ENCODE peak calls at places on chromosomes 6 and 20, in ten cellular contexts. D is SJSA1; E is T47D; H is stimulated activated naive B cell treated with anti-CD40 and anti-IgM and Interleukin-4, amounts not matched to agents 10 μg/mL and 1 μg/mL and 100 μg/mL, for 72 hours; G is fibroblast of gingiva; Z is T1000; O is prostate gland; A is right lobe of liver; M is NCI-H1105 treated with DMSO at 0.1 percent for 48 hours; Q is substantia nigra. Y is an unnamed sample.

GRCh38 chr6:52512199-52512598 is 64.7 kb downstream of the TRAM2 start:
- DNase-seq in D (peak; percentile 76), E (no peak), H (no peak), G (peak; percentile 91), Z (peak; percentile 30), O (no peak), A (no peak), M (no peak), Q (no peak), Y (peak; percentile 61)

GRCh38 chr6:159163901-159164370 is 5.3 kb upstream of the FNDC1 start:
- DNase-seq in D (peak; percentile 55), E (peak; percentile 8), H (no peak), G (peak; percentile 41), Z (no peak), O (no peak), A (no peak), M (no peak), Q (no peak), Y (no peak)

GRCh38 chr20:4813076-4813838 is 91.5 kb downstream of the PRND start:
- DNase-seq in D (no peak), E (no peak), H (peak; percentile 81), G (no peak), Z (no peak), O (no peak), A (peak; percentile 57), M (no peak), Q (peak; percentile 20), Y (no peak)

GRCh38 chr20:19336601-19337000 is 124.2 kb downstream of the SLC24A3 start:
- DNase-seq in D (no peak), E (peak; percentile 71), H (no peak), G (no peak), Z (no peak), O (no peak), A (no peak), M (no peak), Q (no peak), Y (no peak)

GRCh38 chr6:77089776-77090175 is 373.5 kb downstream of the HTR1B start:
- DNase-seq in D (no peak), E (no peak), H (no peak), G (no peak), Z (no peak), O (no peak), A (no peak), M (no peak), Q (no peak), Y (no peak)

GRCh38 chr20:17525650-17526049 is 5.5 kb downstream of the BFSP1 start:
- DNase-seq in D (no peak), E (peak; percentile 84), H (no peak), G (no peak), Z (no peak), O (no peak), A (no peak), M (peak; percentile 54), Q (no peak), Y (no peak)

GRCh38 chr6:105317607-105318533 is 85.0 kb downstream of the PREP start:
- DNase-seq in D (no peak), E (peak; percentile 46), H (no peak), G (no peak), Z (no peak), O (no peak), A (no peak), M (peak; percentile 40), Q (no peak), Y (no peak)

GRCh38 chr6:92161953-92162352 is 1257.4 kb downstream of the EPHA7 start:
- DNase-seq in D (no peak), E (no peak), H (no peak), G (no peak), Z (no peak), O (no peak), A (no peak), M (no peak), Q (no peak), Y (no peak)

GRCh38 chr20:32457476-32457986 is 99.4 kb downstream of the ASXL1 start:
- DNase-seq in D (peak; percentile 23), E (no peak), H (peak; percentile 18), G (peak; percentile 47), Z (peak; percentile 33), O (peak; percentile 58), A (peak; percentile 52), M (peak; percentile 23), Q (peak; percentile 67), Y (no peak)

GRCh38 chr20:51402201-51402600 is 140.3 kb downstream of the NFATC2 start:
- DNase-seq in D (no peak), E (peak; percentile 44), H (no peak), G (peak; percentile 6), Z (no peak), O (no peak), A (no peak), M (no peak), Q (no peak), Y (no peak)

GRCh38 chr6:161226005-161226964 is 47.6 kb downstream of the AGPAT4 start:
- DNase-seq in D (no peak), E (no peak), H (no peak), G (no peak), Z (no peak), O (no peak), A (no peak), M (no peak), Q (no peak), Y (no peak)

GRCh38 chr6:26044140-26045045 is 42.8 kb upstream of the HFE start:
- DNase-seq in D (no peak), E (no peak), H (peak; percentile 28), G (peak; percentile 13), Z (no peak), O (peak; percentile 19), A (peak; percentile 54), M (peak; percentile 44), Q (no peak), Y (no peak)

GRCh38 chr20:8787090-8787489 is 281.8 kb upstream of the PLCB4 start:
- DNase-seq in D (no peak), E (no peak), H (no peak), G (no peak), Z (no peak), O (no peak), A (no peak), M (no peak), Q (no peak), Y (no peak)

GRCh38 chr6:94902974-94903628 is 674.2 kb upstream of the MANEA start:
- DNase-seq in D (no peak), E (peak; percentile 14), H (no peak), G (no peak), Z (no peak), O (no peak), A (no peak), M (no peak), Q (no peak), Y (no peak)

GRCh38 chr6:72702421-72702820 is 80.6 kb downstream of the KCNQ5 start:
- DNase-seq in D (no peak), E (no peak), H (no peak), G (no peak), Z (no peak), O (no peak), A (no peak), M (no peak), Q (no peak), Y (no peak)

GRCh38 chr20:51650685-51651134 is 108.2 kb upstream of the NFATC2 start:
- DNase-seq in D (no peak), E (no peak), H (no peak), G (peak; percentile 39), Z (no peak), O (no peak), A (no peak), M (no peak), Q (no peak), Y (no peak)

GRCh38 chr6:111551521-111552231 is 54.0 kb downstream of the TRAF3IP2 start:
- DNase-seq in D (peak; percentile 42), E (peak; percentile 29), H (no peak), G (no peak), Z (no peak), O (peak; percentile 78), A (peak; percentile 45), M (peak; percentile 100), Q (no peak), Y (no peak)

GRCh38 chr6:21395121-21395520 is 198.4 kb upstream of the SOX4 start:
- DNase-seq in D (peak; percentile 29), E (peak; percentile 16), H (no peak), G (no peak), Z (no peak), O (no peak), A (peak; percentile 65), M (no peak), Q (no peak), Y (no peak)

GRCh38 chr6:72212686-72213085 is 326.3 kb downstream of the RIMS1 start:
- DNase-seq in D (no peak), E (no peak), H (no peak), G (no peak), Z (no peak), O (no peak), A (no peak), M (peak; percentile 55), Q (no peak), Y (no peak)

GRCh38 chr20:54267510-54268003 is 59.7 kb downstream of the PFDN4 start:
- DNase-seq in D (peak; percentile 80), E (peak; percentile 91), H (no peak), G (peak; percentile 5), Z (peak; percentile 60), O (peak; percentile 7), A (no peak), M (no peak), Q (peak; percentile 12), Y (no peak)

GRCh38 chr20:61744691-61745396 is 320.8 kb downstream of the TAF4 start:
- DNase-seq in D (no peak), E (peak; percentile 25), H (no peak), G (no peak), Z (no peak), O (no peak), A (no peak), M (no peak), Q (no peak), Y (no peak)

GRCh38 chr6:39254999-39255535 is 25.8 kb upstream of the KCNK5 start:
- DNase-seq in D (no peak), E (no peak), H (no peak), G (no peak), Z (no peak), O (no peak), A (no peak), M (no peak), Q (no peak), Y (no peak)

GRCh38 chr6:104887350-104887749 is 27.6 kb upstream of the HACE1 start:
- DNase-seq in D (no peak), E (peak; percentile 60), H (no peak), G (peak; percentile 3), Z (no peak), O (no peak), A (no peak), M (no peak), Q (no peak), Y (no peak)

GRCh38 chr6:12679291-12679690 is 37.3 kb upstream of the PHACTR1 start:
- DNase-seq in D (no peak), E (no peak), H (no peak), G (no peak), Z (no peak), O (no peak), A (no peak), M (no peak), Q (no peak), Y (no peak)

GRCh38 chr6:68919537-68919936 is 284.5 kb downstream of the ADGRB3 start:
- DNase-seq in D (no peak), E (no peak), H (no peak), G (no peak), Z (no peak), O (no peak), A (no peak), M (no peak), Q (no peak), Y (no peak)

GRCh38 chr20:60062431-60063336 is 104.5 kb downstream of the CDH26 start:
- DNase-seq in D (peak; percentile 96), E (peak; percentile 39), H (no peak), G (peak; percentile 81), Z (no peak), O (no peak), A (no peak), M (no peak), Q (peak; percentile 53), Y (peak; percentile 80)

GRCh38 chr6:44245912-44246662 is 814 bp upstream of the HSP90AB1 start:
- DNase-seq in D (peak; percentile 86), E (peak; percentile 96), H (peak; percentile 90), G (peak; percentile 90), Z (peak; percentile 76), O (peak; percentile 78), A (peak; percentile 94), M (peak; percentile 80), Q (peak; percentile 88), Y (no peak)

GRCh38 chr6:42007753-42008528 is 42.4 kb upstream of the TAF8 start:
- DNase-seq in D (no peak), E (no peak), H (peak; percentile 38), G (no peak), Z (no peak), O (no peak), A (no peak), M (no peak), Q (no peak), Y (no peak)

Y was measured in brain pericyte.